ENCODE peak calls at places on chromosomes 3 and 15, in five cellular contexts. I, P, R, Q and U are unnamed samples.

GRCh38 chr3:33834117-33834495 is 35.7 kb downstream of the PDCD6IP start:
- DNase-seq in P (no peak), I (no peak), Q (no peak), R (no peak), U (no peak)

GRCh38 chr3:15279671-15280402 is 52.5 kb downstream of the SH3BP5 start:
- DNase-seq in Q (no peak), R (no peak), P (no peak), I (no peak), U (no peak)

GRCh38 chr3:108804956-108805355 is 17.6 kb upstream of the TRAT1 start:
- DNase-seq in I (peak), Q (no peak), R (no peak), P (no peak), U (no peak)

GRCh38 chr3:173009410-173009809 is 131.6 kb downstream of the SPATA16 start:
- DNase-seq in I (no peak), Q (no peak), R (no peak), P (no peak), U (no peak)

GRCh38 chr3:134239538-134239937 is 11.1 kb downstream of the RYK start:
- DNase-seq in I (no peak), Q (no peak), R (no peak), P (peak), U (no peak)

GRCh38 chr3:8755564-8756237 is 13.7 kb downstream of the OXTR start:
- DNase-seq in R (no peak), P (no peak), Q (no peak), I (no peak), U (no peak)

GRCh38 chr15:91784973-91785709 is 68.4 kb upstream of the SLCO3A1 start:
- DNase-seq in R (no peak), Q (no peak), I (no peak), P (no peak), U (no peak)

GRCh38 chr3:118530350-118530922 is 504.2 kb downstream of the IGSF11 start:
- DNase-seq in I (no peak), Q (no peak), R (no peak), P (no peak), U (no peak)

GRCh38 chr3:146912233-146913015 is 307.3 kb upstream of the PLSCR5 start:
- DNase-seq in P (no peak), I (no peak), R (no peak), Q (no peak), U (no peak)

GRCh38 chr3:134598813-134599563 is 51.8 kb downstream of the KY start:
- DNase-seq in I (no peak), P (no peak), R (no peak), Q (no peak), U (peak)

GRCh38 chr3:126746395-126747177 is 42.5 kb downstream of the CHCHD6 start:
- DNase-seq in I (no peak), R (no peak), Q (peak), P (peak), U (no peak)

GRCh38 chr3:128306481-128306880 is 153.2 kb downstream of the EEFSEC start:
- DNase-seq in Q (no peak), P (no peak), R (no peak), I (no peak), U (no peak)

GRCh38 chr3:73324203-73325155 is 263.0 kb downstream of the EBLN2 start:
- DNase-seq in I (no peak), Q (no peak), P (no peak), R (no peak), U (no peak)

GRCh38 chr3:105277656-105278055 is 89.1 kb upstream of the ALCAM start:
- DNase-seq in R (no peak), Q (no peak), P (peak), I (no peak), U (no peak)

GRCh38 chr3:183158552-183159006 is 4.0 kb downstream of the LAMP3 start:
- DNase-seq in P (peak), Q (no peak), R (no peak), I (no peak), U (no peak)

GRCh38 chr3:46464326-46465195 is at the start of gene LTF:
- DNase-seq in Q (no peak), I (no peak), P (no peak), R (no peak), U (no peak)

GRCh38 chr15:57649138-57649537 is 57.4 kb upstream of the POLR2M start:
- DNase-seq in P (no peak), R (no peak), I (no peak), Q (no peak), U (peak)

GRCh38 chr15:33064878-33065277 is 129.6 kb downstream of the FMN1 start:
- DNase-seq in P (peak), R (no peak), Q (no peak), I (no peak), U (no peak)

GRCh38 chr15:32646304-32646703 is 4.8 kb downstream of the SCG5 start:
- DNase-seq in I (no peak), R (no peak), P (no peak), Q (no peak), U (no peak)

GRCh38 chr3:100002599-100003350 is 111.5 kb downstream of the FILIP1L start:
- DNase-seq in I (peak), P (peak), R (no peak), Q (no peak), U (no peak)

GRCh38 chr3:9349321-9350117 is 13.3 kb upstream of the THUMPD3 start:
- DNase-seq in R (no peak), P (peak), Q (no peak), I (no peak), U (no peak)

GRCh38 chr15:48283361-48284157 is 47.7 kb upstream of the DUT start:
- DNase-seq in P (no peak), I (no peak), R (no peak), Q (no peak), U (no peak)

GRCh38 chr3:182807056-182807455 is 13.8 kb downstream of the ATP11B start:
- DNase-seq in P (no peak), I (no peak), R (no peak), Q (no peak), U (no peak)

GRCh38 chr15:51030649-51031316 is 63.9 kb downstream of the TNFAIP8L3 start:
- DNase-seq in R (no peak), Q (no peak), I (no peak), P (peak), U (no peak)

GRCh38 chr15:98959640-98960007 is 48.0 kb downstream of the PGPEP1L start:
- DNase-seq in Q (no peak), R (no peak), P (no peak), I (no peak), U (no peak)

GRCh38 chr3:151152626-151153025 is 50.4 kb downstream of the GPR171 start:
- DNase-seq in R (no peak), Q (no peak), P (no peak), I (no peak), U (no peak)

GRCh38 chr3:48129921-48130320 is 58.3 kb downstream of the CDC25A start:
- DNase-seq in Q (no peak), P (peak), R (no peak), I (no peak), U (no peak)

GRCh38 chr15:92693922-92694331 is 38.4 kb upstream of the FAM174B start:
- DNase-seq in P (peak), Q (no peak), I (no peak), R (no peak), U (peak)

GRCh38 chr15:84981054-84981710 is 474 bp upstream of the PDE8A start:
- DNase-seq in I (peak), Q (peak), P (peak), R (peak), U (peak)

GRCh38 chr15:84982301-84982920 is 755 bp downstream of the PDE8A start:
- DNase-seq in I (peak), Q (peak), P (peak), R (peak), U (no peak)

GRCh38 chr15:84979651-84980050 is 2.0 kb upstream of the PDE8A start:
- DNase-seq in Q (no peak), P (no peak), R (peak), I (peak), U (no peak)

GRCh38 chr15:84981711-84982300 is at the start of gene PDE8A:
- DNase-seq in P (peak), I (peak), R (no peak), Q (peak), U (no peak)

GRCh38 chr15:84980196-84981053 is 1.2 kb upstream of the PDE8A start:
- DNase-seq in P (peak), R (peak), I (peak), Q (peak), U (peak)
- TF ChIP-seq POLR2A in P (peak), R (peak), I (peak), Q (peak), U (peak)

GRCh38 chr15:90664650-90665287 is 52.4 kb upstream of the BLM start:
- DNase-seq in P (peak), Q (peak), I (peak), R (peak), U (no peak)
- TF ChIP-seq POLR2A in P (no peak), Q (no peak), I (no peak), R (no peak), U (no peak)

GRCh38 chr15:39580630-39581500 is at the start of gene THBS1:
- DNase-seq in Q (peak), R (peak), P (peak), I (peak), U (peak)
- TF ChIP-seq POLR2A in Q (peak), R (peak), P (peak), I (peak), U (peak)

DNA sequence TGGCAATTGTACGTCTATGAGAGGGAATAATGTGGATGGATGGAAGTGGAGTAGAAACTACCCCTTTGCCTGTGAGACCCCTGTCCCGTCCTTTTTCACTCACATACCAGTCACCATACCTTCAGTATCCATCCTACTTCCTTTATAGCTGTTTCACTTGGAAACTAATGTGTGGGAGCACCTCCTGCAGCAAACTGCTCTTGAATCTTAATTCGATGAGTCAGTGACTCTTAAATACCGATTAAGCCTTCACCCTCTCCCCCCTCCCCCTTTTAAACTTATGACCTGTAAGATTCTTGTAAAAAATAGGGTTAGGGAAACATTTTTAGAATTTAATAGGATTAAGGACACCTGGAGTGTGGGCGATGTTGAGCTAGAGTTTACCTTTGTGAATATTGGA is 812 bp downstream of the SPRED1 start:
- DNase-seq in I (peak), Q (no peak), P (peak), R (no peak), U (no peak)
- TF ChIP-seq POLR2A in I (peak), Q (no peak), P (no peak), R (no peak), U (no peak)

GRCh38 chr3:125211523-125212095 is 939 bp downstream of the SLC12A8 start:
- DNase-seq in R (no peak), P (no peak), Q (no peak), I (no peak), U (no peak)

GRCh38 chr3:125212509-125213372 is at the start of gene SLC12A8:
- DNase-seq in I (peak), Q (no peak), P (no peak), R (no peak), U (no peak)

GRCh38 chr3:125213946-125214542 is 1.5 kb upstream of the SLC12A8 start:
- DNase-seq in I (no peak), R (no peak), P (peak), Q (no peak), U (no peak)

GRCh38 chr3:125214738-125215137 is 2.2 kb upstream of the SLC12A8 start:
- DNase-seq in P (no peak), R (no peak), Q (no peak), I (no peak), U (no peak)

GRCh38 chr3:125212096-125212508 is 446 bp downstream of the SLC12A8 start:
- DNase-seq in Q (no peak), P (no peak), R (no peak), I (no peak), U (no peak)
- TF ChIP-seq POLR2A in Q (no peak), P (no peak), R (no peak), I (no peak), U (no peak)

GRCh38 chr15:75666823-75667501 is 19.2 kb downstream of the SNX33 start:
- DNase-seq in I (peak), Q (peak), P (peak), R (no peak), U (no peak)
- TF ChIP-seq POLR2A in I (no peak), Q (no peak), P (no peak), R (no peak), U (no peak)

GRCh38 chr3:13263770-13264467 is 156.2 kb downstream of the NUP210 start:
- DNase-seq in I (no peak), R (no peak), P (no peak), Q (no peak), U (no peak)
- TF ChIP-seq POLR2A in I (no peak), R (no peak), P (no peak), Q (no peak), U (no peak)

DNA sequence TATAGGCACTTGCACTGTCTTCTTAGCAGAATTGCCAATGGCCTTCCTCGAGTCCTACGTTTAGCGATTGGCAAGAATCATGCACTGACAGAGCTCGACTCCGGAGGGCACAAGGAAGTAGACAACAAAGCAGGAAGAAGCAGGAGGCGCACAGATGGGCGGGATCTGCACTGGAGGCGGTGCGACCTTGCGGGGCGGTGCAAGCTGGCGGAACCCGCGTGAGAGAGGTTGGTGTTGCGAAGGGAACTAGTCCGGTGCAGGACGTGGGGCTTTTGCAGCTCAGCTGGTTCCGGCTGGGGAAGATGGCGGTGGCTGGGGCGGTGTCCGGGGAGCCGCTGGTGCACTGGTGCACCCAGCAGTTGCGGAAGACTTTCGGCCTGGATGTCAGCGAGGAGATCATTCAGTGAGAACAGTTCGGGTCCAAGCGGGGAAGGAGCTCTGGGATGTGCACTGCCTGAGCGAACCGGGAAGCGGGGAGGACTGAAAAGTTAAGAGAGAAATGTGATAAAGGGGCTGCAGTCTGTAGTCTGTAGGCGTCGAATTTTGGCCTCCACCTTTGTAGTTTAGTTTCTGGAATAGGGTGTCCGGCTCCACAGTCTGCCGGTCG is at the start of gene TRIP4:
- DNase-seq in Q (peak), P (peak), I (peak), R (peak), U (peak)
- TF ChIP-seq POLR2A in Q (peak), P (peak), I (peak), R (peak), U (no peak)

GRCh38 chr15:81294501-81294850 is 29.5 kb downstream of the STARD5 start:
- DNase-seq in R (no peak), Q (no peak), I (peak), P (no peak), U (no peak)

GRCh38 chr15:81293728-81294500 is 30.0 kb downstream of the STARD5 start:
- DNase-seq in P (no peak), I (peak), Q (no peak), R (no peak), U (no peak)

GRCh38 chr15:81291916-81292424 is 32.0 kb downstream of the STARD5 start:
- DNase-seq in R (no peak), Q (no peak), P (no peak), I (peak), U (no peak)

GRCh38 chr15:81289910-81290309 is 34.0 kb downstream of the STARD5 start:
- DNase-seq in I (no peak), Q (no peak), R (no peak), P (peak), U (no peak)

DNA sequence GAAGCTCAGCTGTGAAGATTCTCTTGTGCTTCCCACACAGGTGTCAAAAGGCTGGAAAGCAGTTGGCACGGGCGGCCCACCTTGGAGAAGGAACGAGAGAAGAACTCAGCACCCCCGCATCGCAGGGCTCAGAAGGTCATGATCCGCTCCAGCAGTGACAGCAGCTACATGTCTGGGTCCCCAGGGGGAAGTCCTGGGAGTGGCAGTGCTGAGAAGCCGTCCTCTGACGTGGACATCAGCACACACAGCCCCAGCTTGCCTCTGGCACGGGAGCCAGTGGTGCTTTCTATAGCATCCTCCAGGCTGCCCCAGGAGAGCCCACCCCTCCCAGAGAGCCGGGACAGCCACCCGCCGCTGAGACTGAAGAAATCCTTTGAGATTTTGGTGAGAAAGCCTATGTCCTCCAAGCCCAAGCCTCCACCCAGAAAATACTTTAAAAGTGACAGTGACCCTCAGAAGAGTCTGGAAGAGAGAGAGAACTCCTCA is 31.4 kb downstream of the STARD5 start:
- DNase-seq in P (no peak), Q (no peak), I (peak), R (no peak), U (no peak)
- TF ChIP-seq POLR2A in P (no peak), Q (no peak), I (peak), R (no peak), U (no peak)